ENCODE peak calls at places on chromosome 11, in ten cellular contexts. U, B, R, Y, K, X, E, P, F and V are unnamed samples.

GRCh38 chr11:114440971-114441810 is 1.9 kb downstream of the REXO2 start:
- DNase-seq in U (no peak), B (no peak), R (no peak), Y (no peak), K (no peak), X (no peak), E (no peak), P (no peak), F (no peak), V (no peak)

GRCh38 chr11:68963779-68964178 is 17.0 kb downstream of the MRGPRD start:
- DNase-seq in U (no peak), B (no peak), R (no peak), Y (no peak), K (no peak), X (no peak), E (no peak), P (peak; percentile 1), F (no peak), V (no peak)

GRCh38 chr11:73275381-73275750 is 3.2 kb downstream of the P2RY6 start:
- DNase-seq in U (no peak), B (no peak), R (no peak), Y (no peak), K (no peak), X (no peak), E (no peak), P (no peak), F (no peak), V (no peak)

GRCh38 chr11:12598330-12599256 is 75.6 kb upstream of the TEAD1 start:
- DNase-seq in U (peak; percentile 84), B (no peak), R (no peak), Y (peak; percentile 25), K (no peak), X (no peak), E (no peak), P (no peak), F (no peak), V (no peak)

GRCh38 chr11:68759991-68760390 is 8.7 kb upstream of the TESMIN start:
- DNase-seq in U (no peak), B (no peak), R (no peak), Y (no peak), K (no peak), X (no peak), E (no peak), P (no peak), F (no peak), V (no peak)

GRCh38 chr11:104191124-104191523 is 27.2 kb upstream of the PDGFD start:
- DNase-seq in U (peak; percentile 67), B (no peak), R (no peak), Y (peak; percentile 24), K (no peak), X (no peak), E (no peak), P (no peak), F (no peak), V (no peak)

GRCh38 chr11:123061403-123062157 is at the start of gene HSPA8:
- DNase-seq in U (peak; percentile 63), B (no peak), R (peak; percentile 48), Y (peak; percentile 44), K (no peak), X (peak; percentile 55), E (peak; percentile 53), P (peak; percentile 75), F (peak; percentile 48), V (no peak)

GRCh38 chr11:96324912-96325311 is 18.1 kb downstream of the MAML2 start:
- DNase-seq in U (peak; percentile 92), B (no peak), R (no peak), Y (peak; percentile 77), K (no peak), X (no peak), E (no peak), P (no peak), F (no peak), V (no peak)

GRCh38 chr11:134229131-134229790 is 4.8 kb downstream of the VPS26B start:
- DNase-seq in U (peak; percentile 15), B (no peak), R (no peak), Y (no peak), K (no peak), X (no peak), E (no peak), P (no peak), F (no peak), V (no peak)

GRCh38 chr11:47137476-47137875 is 39.2 kb downstream of the ARFGAP2 start:
- DNase-seq in U (no peak), B (no peak), R (no peak), Y (no peak), K (no peak), X (no peak), E (no peak), P (no peak), F (no peak), V (no peak)

GRCh38 chr11:16296243-16296642 is 60.1 kb downstream of the SOX6 start:
- DNase-seq in U (no peak), B (no peak), R (no peak), Y (no peak), K (no peak), X (no peak), E (no peak), P (no peak), F (no peak), V (no peak)

GRCh38 chr11:36361901-36362391 is 65.9 kb downstream of the PRR5L start:
- DNase-seq in U (peak; percentile 91), B (no peak), R (no peak), Y (peak; percentile 94), K (no peak), X (no peak), E (peak; percentile 74), P (no peak), F (no peak), V (no peak)

GRCh38 chr11:35912883-35913614 is 30.8 kb upstream of the LDLRAD3 start:
- DNase-seq in U (no peak), B (no peak), R (no peak), Y (no peak), K (no peak), X (no peak), E (no peak), P (no peak), F (no peak), V (no peak)